ENCODE peak calls at places on chromosomes 3 and 15, in seven cellular contexts. One of them, this sample, is unnamed.
A peak's percentile ranks its signal among the peaks of the same experiment; 100 is the strongest.

GRCh38 chr3:43410575-43410974 is 124.2 kb downstream of the SNRK start:
- DNase-seq in H7: no peak
- DNase-seq in AG09309: no peak
- DNase-seq in iris pigment epithelial cell: peak; percentile 7
- DNase-seq in myocyte: no peak
- DNase-seq in stimulated activated CD8-positive, alpha-beta memory T cell treated with anti-CD3 and anti-CD28 coated beads, Interleukin-4, amount 100 ng/mL, for 1 hour: no peak
- DNase-seq in pons: no peak
- DNase-seq in this sample: no peak

GRCh38 chr3:152149832-152150231 is 118.9 kb upstream of the MBNL1 start:
- DNase-seq in myocyte: no peak
- DNase-seq in H7: no peak
- DNase-seq in stimulated activated CD8-positive, alpha-beta memory T cell treated with anti-CD3 and anti-CD28 coated beads, Interleukin-4, amount 100 ng/mL, for 1 hour: no peak
- DNase-seq in iris pigment epithelial cell: peak; percentile 38
- DNase-seq in pons: no peak
- DNase-seq in AG09309: no peak
- DNase-seq in this sample: no peak

GRCh38 chr15:89457086-89457485 is 39.3 kb downstream of the RHCG start:
- DNase-seq in H7: peak; percentile 73
- DNase-seq in pons: no peak
- DNase-seq in iris pigment epithelial cell: peak; percentile 45
- DNase-seq in AG09309: no peak
- DNase-seq in myocyte: no peak
- DNase-seq in stimulated activated CD8-positive, alpha-beta memory T cell treated with anti-CD3 and anti-CD28 coated beads, Interleukin-4, amount 100 ng/mL, for 1 hour: no peak
- DNase-seq in this sample: no peak

GRCh38 chr3:124209426-124209825 is 217.5 kb upstream of the ROPN1 start:
- DNase-seq in stimulated activated CD8-positive, alpha-beta memory T cell treated with anti-CD3 and anti-CD28 coated beads, Interleukin-4, amount 100 ng/mL, for 1 hour: no peak
- DNase-seq in iris pigment epithelial cell: no peak
- DNase-seq in pons: no peak
- DNase-seq in AG09309: peak; percentile 3
- DNase-seq in myocyte: no peak
- DNase-seq in H7: no peak
- DNase-seq in this sample: no peak

GRCh38 chr3:148075829-148076716 is 621.6 kb upstream of the AGTR1 start:
- DNase-seq in iris pigment epithelial cell: peak; percentile 66
- DNase-seq in pons: peak; percentile 90
- DNase-seq in stimulated activated CD8-positive, alpha-beta memory T cell treated with anti-CD3 and anti-CD28 coated beads, Interleukin-4, amount 100 ng/mL, for 1 hour: no peak
- DNase-seq in myocyte: peak; percentile 81
- DNase-seq in H7: peak; percentile 28
- DNase-seq in AG09309: peak; percentile 52
- DNase-seq in this sample: no peak

GRCh38 chr15:48414015-48414414 is 82.8 kb downstream of the DUT start:
- DNase-seq in pons: no peak
- DNase-seq in AG09309: peak; percentile 92
- DNase-seq in iris pigment epithelial cell: peak; percentile 57
- DNase-seq in H7: no peak
- DNase-seq in stimulated activated CD8-positive, alpha-beta memory T cell treated with anti-CD3 and anti-CD28 coated beads, Interleukin-4, amount 100 ng/mL, for 1 hour: no peak
- DNase-seq in myocyte: peak; percentile 80
- DNase-seq in this sample: no peak

GRCh38 chr3:78368576-78369345 is 1328.9 kb downstream of the ROBO2 start:
- DNase-seq in myocyte: no peak
- DNase-seq in pons: no peak
- DNase-seq in stimulated activated CD8-positive, alpha-beta memory T cell treated with anti-CD3 and anti-CD28 coated beads, Interleukin-4, amount 100 ng/mL, for 1 hour: no peak
- DNase-seq in AG09309: no peak
- DNase-seq in iris pigment epithelial cell: no peak
- DNase-seq in H7: no peak
- DNase-seq in this sample: no peak

GRCh38 chr3:186417791-186418190 is 55.8 kb upstream of the DGKG start:
- DNase-seq in stimulated activated CD8-positive, alpha-beta memory T cell treated with anti-CD3 and anti-CD28 coated beads, Interleukin-4, amount 100 ng/mL, for 1 hour: no peak
- DNase-seq in iris pigment epithelial cell: peak; percentile 88
- DNase-seq in H7: no peak
- DNase-seq in pons: no peak
- DNase-seq in AG09309: peak; percentile 63
- DNase-seq in myocyte: peak; percentile 25
- DNase-seq in this sample: no peak

GRCh38 chr3:25385807-25386512 is 42.1 kb upstream of the RARB start:
- DNase-seq in H7: no peak
- DNase-seq in myocyte: no peak
- DNase-seq in iris pigment epithelial cell: peak; percentile 48
- DNase-seq in stimulated activated CD8-positive, alpha-beta memory T cell treated with anti-CD3 and anti-CD28 coated beads, Interleukin-4, amount 100 ng/mL, for 1 hour: no peak
- DNase-seq in AG09309: no peak
- DNase-seq in pons: no peak
- DNase-seq in this sample: no peak

GRCh38 chr15:90042766-90043525 is 41.8 kb downstream of the ZNF710 start:
- DNase-seq in AG09309: no peak
- DNase-seq in pons: no peak
- DNase-seq in iris pigment epithelial cell: no peak
- DNase-seq in H7: no peak
- DNase-seq in stimulated activated CD8-positive, alpha-beta memory T cell treated with anti-CD3 and anti-CD28 coated beads, Interleukin-4, amount 100 ng/mL, for 1 hour: no peak
- DNase-seq in myocyte: no peak
- DNase-seq in this sample: no peak

GRCh38 chr15:38699633-38700230 is 135.1 kb upstream of the RASGRP1 start:
- DNase-seq in stimulated activated CD8-positive, alpha-beta memory T cell treated with anti-CD3 and anti-CD28 coated beads, Interleukin-4, amount 100 ng/mL, for 1 hour: peak; percentile 49
- DNase-seq in AG09309: no peak
- DNase-seq in iris pigment epithelial cell: peak; percentile 68
- DNase-seq in myocyte: peak; percentile 64
- DNase-seq in pons: peak; percentile 64
- DNase-seq in H7: peak; percentile 42
- DNase-seq in this sample: no peak

GRCh38 chr3:177694316-177694715 is 497.0 kb upstream of the TBL1XR1 start:
- DNase-seq in myocyte: peak; percentile 55
- DNase-seq in AG09309: peak; percentile 34
- DNase-seq in H7: no peak
- DNase-seq in stimulated activated CD8-positive, alpha-beta memory T cell treated with anti-CD3 and anti-CD28 coated beads, Interleukin-4, amount 100 ng/mL, for 1 hour: no peak
- DNase-seq in iris pigment epithelial cell: peak; percentile 62
- DNase-seq in pons: peak; percentile 18
- DNase-seq in this sample: no peak

GRCh38 chr15:39460748-39461147 is 120.1 kb upstream of the THBS1 start:
- DNase-seq in stimulated activated CD8-positive, alpha-beta memory T cell treated with anti-CD3 and anti-CD28 coated beads, Interleukin-4, amount 100 ng/mL, for 1 hour: no peak
- DNase-seq in myocyte: no peak
- DNase-seq in pons: no peak
- DNase-seq in iris pigment epithelial cell: no peak
- DNase-seq in AG09309: no peak
- DNase-seq in H7: no peak
- DNase-seq in this sample: no peak

GRCh38 chr3:63975705-63976104 is 47.6 kb downstream of the PSMD6 start:
- DNase-seq in myocyte: peak; percentile 67
- DNase-seq in pons: peak; percentile 86
- DNase-seq in stimulated activated CD8-positive, alpha-beta memory T cell treated with anti-CD3 and anti-CD28 coated beads, Interleukin-4, amount 100 ng/mL, for 1 hour: no peak
- DNase-seq in iris pigment epithelial cell: peak; percentile 75
- DNase-seq in H7: no peak
- DNase-seq in AG09309: no peak
- DNase-seq in this sample: no peak

GRCh38 chr3:36907911-36908646 is 36.8 kb downstream of the TRANK1 start:
- DNase-seq in stimulated activated CD8-positive, alpha-beta memory T cell treated with anti-CD3 and anti-CD28 coated beads, Interleukin-4, amount 100 ng/mL, for 1 hour: peak; percentile 49
- DNase-seq in H7: no peak
- DNase-seq in iris pigment epithelial cell: peak; percentile 89
- DNase-seq in AG09309: no peak
- DNase-seq in myocyte: peak; percentile 40
- DNase-seq in pons: peak; percentile 74
- DNase-seq in this sample: no peak

GRCh38 chr3:158912188-158912587 is 110.3 kb downstream of the MFSD1 start:
- DNase-seq in H7: peak; percentile 13
- DNase-seq in AG09309: no peak
- DNase-seq in stimulated activated CD8-positive, alpha-beta memory T cell treated with anti-CD3 and anti-CD28 coated beads, Interleukin-4, amount 100 ng/mL, for 1 hour: no peak
- DNase-seq in iris pigment epithelial cell: no peak
- DNase-seq in pons: no peak
- DNase-seq in myocyte: no peak
- DNase-seq in this sample: no peak

GRCh38 chr3:13879946-13880810 is at the start of gene WNT7A:
- DNase-seq in AG09309: no peak
- DNase-seq in pons: no peak
- DNase-seq in stimulated activated CD8-positive, alpha-beta memory T cell treated with anti-CD3 and anti-CD28 coated beads, Interleukin-4, amount 100 ng/mL, for 1 hour: no peak
- DNase-seq in H7: peak; percentile 90
- DNase-seq in myocyte: no peak
- DNase-seq in iris pigment epithelial cell: peak; percentile 19
- DNase-seq in this sample: no peak

GRCh38 chr3:44108481-44108880 is 133.2 kb upstream of the TOPAZ1 start:
- DNase-seq in AG09309: no peak
- DNase-seq in pons: no peak
- DNase-seq in H7: no peak
- DNase-seq in stimulated activated CD8-positive, alpha-beta memory T cell treated with anti-CD3 and anti-CD28 coated beads, Interleukin-4, amount 100 ng/mL, for 1 hour: no peak
- DNase-seq in myocyte: peak; percentile 14
- DNase-seq in iris pigment epithelial cell: no peak
- DNase-seq in this sample: no peak

GRCh38 chr15:39589815-39590644 is 9.2 kb downstream of the THBS1 start:
- DNase-seq in iris pigment epithelial cell: no peak
- DNase-seq in stimulated activated CD8-positive, alpha-beta memory T cell treated with anti-CD3 and anti-CD28 coated beads, Interleukin-4, amount 100 ng/mL, for 1 hour: no peak
- DNase-seq in H7: no peak
- DNase-seq in myocyte: peak; percentile 52
- DNase-seq in AG09309: peak; percentile 57
- DNase-seq in pons: no peak
- DNase-seq in this sample: no peak

GRCh38 chr3:132283440-132283839 is 33.8 kb upstream of the ACP3 start:
- DNase-seq in myocyte: peak; percentile 7
- DNase-seq in AG09309: no peak
- DNase-seq in iris pigment epithelial cell: peak; percentile 35
- DNase-seq in pons: peak; percentile 87
- DNase-seq in stimulated activated CD8-positive, alpha-beta memory T cell treated with anti-CD3 and anti-CD28 coated beads, Interleukin-4, amount 100 ng/mL, for 1 hour: no peak
- DNase-seq in H7: peak; percentile 41
- DNase-seq in this sample: no peak

GRCh38 chr3:122913539-122914100 is 113.9 kb downstream of the SEMA5B start:
- DNase-seq in stimulated activated CD8-positive, alpha-beta memory T cell treated with anti-CD3 and anti-CD28 coated beads, Interleukin-4, amount 100 ng/mL, for 1 hour: no peak
- DNase-seq in H7: no peak
- DNase-seq in pons: no peak
- DNase-seq in AG09309: no peak
- DNase-seq in myocyte: no peak
- DNase-seq in iris pigment epithelial cell: no peak
- DNase-seq in this sample: no peak

GRCh38 chr3:158140396-158140795 is 30.5 kb downstream of the RSRC1 start:
- DNase-seq in AG09309: no peak
- DNase-seq in stimulated activated CD8-positive, alpha-beta memory T cell treated with anti-CD3 and anti-CD28 coated beads, Interleukin-4, amount 100 ng/mL, for 1 hour: no peak
- DNase-seq in myocyte: no peak
- DNase-seq in iris pigment epithelial cell: peak; percentile 38
- DNase-seq in pons: no peak
- DNase-seq in H7: no peak
- DNase-seq in this sample: no peak

GRCh38 chr3:118526758-118527526 is 507.7 kb downstream of the IGSF11 start:
- DNase-seq in AG09309: no peak
- DNase-seq in myocyte: no peak
- DNase-seq in H7: no peak
- DNase-seq in pons: peak; percentile 85
- DNase-seq in stimulated activated CD8-positive, alpha-beta memory T cell treated with anti-CD3 and anti-CD28 coated beads, Interleukin-4, amount 100 ng/mL, for 1 hour: no peak
- DNase-seq in iris pigment epithelial cell: no peak
- DNase-seq in this sample: no peak

GRCh38 chr3:6861331-6861988 is 545 bp downstream of the GRM7 start:
- DNase-seq in iris pigment epithelial cell: no peak
- DNase-seq in H7: peak; percentile 52
- DNase-seq in AG09309: no peak
- DNase-seq in stimulated activated CD8-positive, alpha-beta memory T cell treated with anti-CD3 and anti-CD28 coated beads, Interleukin-4, amount 100 ng/mL, for 1 hour: no peak
- DNase-seq in pons: no peak
- DNase-seq in myocyte: no peak
- DNase-seq in this sample: no peak

GRCh38 chr15:91992940-91993339 is 139.4 kb downstream of the SLCO3A1 start:
- DNase-seq in stimulated activated CD8-positive, alpha-beta memory T cell treated with anti-CD3 and anti-CD28 coated beads, Interleukin-4, amount 100 ng/mL, for 1 hour: no peak
- DNase-seq in AG09309: no peak
- DNase-seq in myocyte: no peak
- DNase-seq in iris pigment epithelial cell: no peak
- DNase-seq in pons: no peak
- DNase-seq in H7: no peak
- DNase-seq in this sample: no peak

GRCh38 chr15:91348812-91349500 is 248.9 kb downstream of the SV2B start:
- DNase-seq in stimulated activated CD8-positive, alpha-beta memory T cell treated with anti-CD3 and anti-CD28 coated beads, Interleukin-4, amount 100 ng/mL, for 1 hour: peak; percentile 2
- DNase-seq in H7: no peak
- DNase-seq in AG09309: no peak
- DNase-seq in iris pigment epithelial cell: peak; percentile 1
- DNase-seq in myocyte: no peak
- DNase-seq in pons: no peak
- DNase-seq in this sample: no peak

GRCh38 chr3:62703423-62704167 is 171.6 kb downstream of the CADPS start:
- DNase-seq in AG09309: no peak
- DNase-seq in stimulated activated CD8-positive, alpha-beta memory T cell treated with anti-CD3 and anti-CD28 coated beads, Interleukin-4, amount 100 ng/mL, for 1 hour: no peak
- DNase-seq in myocyte: peak; percentile 48
- DNase-seq in iris pigment epithelial cell: peak; percentile 2
- DNase-seq in H7: no peak
- DNase-seq in pons: no peak
- DNase-seq in this sample: no peak

GRCh38 chr15:45454825-45455224 is 67.7 kb downstream of the SLC30A4 start:
- DNase-seq in stimulated activated CD8-positive, alpha-beta memory T cell treated with anti-CD3 and anti-CD28 coated beads, Interleukin-4, amount 100 ng/mL, for 1 hour: peak; percentile 46
- DNase-seq in pons: peak; percentile 72
- DNase-seq in AG09309: peak; percentile 92
- DNase-seq in iris pigment epithelial cell: peak; percentile 98
- DNase-seq in H7: peak; percentile 33
- DNase-seq in myocyte: peak; percentile 86
- DNase-seq in this sample: no peak

GRCh38 chr3:152385761-152386160 is 117.0 kb downstream of the MBNL1 start:
- DNase-seq in stimulated activated CD8-positive, alpha-beta memory T cell treated with anti-CD3 and anti-CD28 coated beads, Interleukin-4, amount 100 ng/mL, for 1 hour: no peak
- DNase-seq in iris pigment epithelial cell: peak; percentile 92
- DNase-seq in pons: no peak
- DNase-seq in H7: no peak
- DNase-seq in myocyte: peak; percentile 54
- DNase-seq in AG09309: peak; percentile 40
- DNase-seq in this sample: no peak

GRCh38 chr3:20190991-20191390 is 5.0 kb upstream of the SGO1 start:
- DNase-seq in myocyte: peak; percentile 26
- DNase-seq in iris pigment epithelial cell: no peak
- DNase-seq in pons: no peak
- DNase-seq in AG09309: no peak
- DNase-seq in H7: no peak
- DNase-seq in stimulated activated CD8-positive, alpha-beta memory T cell treated with anti-CD3 and anti-CD28 coated beads, Interleukin-4, amount 100 ng/mL, for 1 hour: no peak
- DNase-seq in this sample: no peak

GRCh38 chr3:194404365-194405140 is 5.5 kb upstream of the GP5 start:
- DNase-seq in pons: peak; percentile 66
- DNase-seq in iris pigment epithelial cell: peak; percentile 59
- DNase-seq in H7: no peak
- DNase-seq in AG09309: no peak
- DNase-seq in stimulated activated CD8-positive, alpha-beta memory T cell treated with anti-CD3 and anti-CD28 coated beads, Interleukin-4, amount 100 ng/mL, for 1 hour: no peak
- DNase-seq in myocyte: peak; percentile 63
- DNase-seq in this sample: no peak

GRCh38 chr15:74489518-74490338 is 28.8 kb upstream of the UBL7 start:
- DNase-seq in pons: peak; percentile 25
- DNase-seq in myocyte: peak; percentile 47
- DNase-seq in stimulated activated CD8-positive, alpha-beta memory T cell treated with anti-CD3 and anti-CD28 coated beads, Interleukin-4, amount 100 ng/mL, for 1 hour: peak; percentile 54
- DNase-seq in H7: peak; percentile 88
- DNase-seq in AG09309: no peak
- DNase-seq in iris pigment epithelial cell: peak; percentile 29
- DNase-seq in this sample: no peak

GRCh38 chr3:45140392-45140791 is 5.8 kb downstream of the CDCP1 start:
- DNase-seq in AG09309: no peak
- DNase-seq in pons: no peak
- DNase-seq in stimulated activated CD8-positive, alpha-beta memory T cell treated with anti-CD3 and anti-CD28 coated beads, Interleukin-4, amount 100 ng/mL, for 1 hour: no peak
- DNase-seq in H7: no peak
- DNase-seq in iris pigment epithelial cell: no peak
- DNase-seq in myocyte: no peak
- DNase-seq in this sample: no peak

GRCh38 chr3:14461748-14462324 is 59.4 kb downstream of the SLC6A6 start:
- DNase-seq in stimulated activated CD8-positive, alpha-beta memory T cell treated with anti-CD3 and anti-CD28 coated beads, Interleukin-4, amount 100 ng/mL, for 1 hour: peak; percentile 7
- DNase-seq in H7: peak; percentile 91
- DNase-seq in pons: peak; percentile 58
- DNase-seq in iris pigment epithelial cell: peak; percentile 77
- DNase-seq in myocyte: peak; percentile 71
- DNase-seq in AG09309: no peak
- DNase-seq in this sample: no peak

GRCh38 chr3:73405853-73406252 is 218.9 kb downstream of the PDZRN3 start:
- DNase-seq in myocyte: no peak
- DNase-seq in pons: no peak
- DNase-seq in iris pigment epithelial cell: no peak
- DNase-seq in stimulated activated CD8-positive, alpha-beta memory T cell treated with anti-CD3 and anti-CD28 coated beads, Interleukin-4, amount 100 ng/mL, for 1 hour: no peak
- DNase-seq in AG09309: peak; percentile 11
- DNase-seq in H7: no peak
- DNase-seq in this sample: no peak

GRCh38 chr3:122619040-122619439 is 41.6 kb downstream of the PARP15 start:
- DNase-seq in stimulated activated CD8-positive, alpha-beta memory T cell treated with anti-CD3 and anti-CD28 coated beads, Interleukin-4, amount 100 ng/mL, for 1 hour: no peak
- DNase-seq in myocyte: peak; percentile 35
- DNase-seq in pons: no peak
- DNase-seq in AG09309: no peak
- DNase-seq in H7: no peak
- DNase-seq in iris pigment epithelial cell: no peak
- DNase-seq in this sample: no peak

GRCh38 chr3:133452603-133453313 is 52.9 kb downstream of the BFSP2 start:
- DNase-seq in AG09309: peak; percentile 17
- DNase-seq in myocyte: no peak
- DNase-seq in iris pigment epithelial cell: no peak
- DNase-seq in H7: no peak
- DNase-seq in stimulated activated CD8-positive, alpha-beta memory T cell treated with anti-CD3 and anti-CD28 coated beads, Interleukin-4, amount 100 ng/mL, for 1 hour: no peak
- DNase-seq in pons: no peak
- DNase-seq in this sample: no peak

This sample was measured in esophagus squamous epithelium.